ENCODE peak calls at places on chromosomes 11 and 22, in five cellular contexts. F is psoas muscle; I is CD4-positive, alpha-beta T cell; X is RWPE1; M is fibroblast of pulmonary artery. U is an unnamed sample.

GRCh38 chr11:10526974-10527918 is 13.7 kb downstream of the RNF141 start:
- DNase-seq in F (no peak), I (no peak), X (peak; percentile 59), M (no peak), U (no peak)

GRCh38 chr22:38034278-38034882 is 22.8 kb upstream of the PICK1 start:
- DNase-seq in F (peak; percentile 79), I (no peak), X (peak; percentile 79), M (peak; percentile 93), U (no peak)

GRCh38 chr11:62603072-62603408 is 1.4 kb upstream of the MTA2 start:
- DNase-seq in F (no peak), I (no peak), X (no peak), M (no peak), U (no peak)

GRCh38 chr11:9357041-9357440 is 27.4 kb upstream of the IPO7 start:
- DNase-seq in F (no peak), I (no peak), X (no peak), M (no peak), U (no peak)

GRCh38 chr11:24585192-24585591 is 88.3 kb downstream of the LUZP2 start:
- DNase-seq in F (no peak), I (no peak), X (no peak), M (peak; percentile 23), U (no peak)

GRCh38 chr11:45702511-45702910 is 37.1 kb upstream of the CHST1 start:
- DNase-seq in F (no peak), I (no peak), X (no peak), M (no peak), U (no peak)

GRCh38 chr22:38313384-38313955 is 3.8 kb downstream of the CSNK1E start:
- DNase-seq in F (peak; percentile 88), I (no peak), X (peak; percentile 69), M (peak; percentile 91), U (no peak)

GRCh38 chr22:21762712-21763581 is 27.4 kb upstream of the YPEL1 start:
- DNase-seq in F (no peak), I (no peak), X (no peak), M (no peak), U (no peak)

GRCh38 chr22:43263645-43264514 is 76.9 kb upstream of the TTLL12 start:
- DNase-seq in F (peak; percentile 64), I (peak; percentile 78), X (peak; percentile 59), M (peak; percentile 91), U (no peak)

GRCh38 chr22:18145676-18146388 is 4.1 kb upstream of the USP18 start:
- DNase-seq in F (no peak), I (no peak), X (no peak), M (no peak), U (no peak)

GRCh38 chr11:115869780-115870431 is 365.7 kb upstream of the CADM1 start:
- DNase-seq in F (no peak), I (no peak), X (no peak), M (peak; percentile 3), U (no peak)
- TF ChIP-seq CTCF in F (peak; percentile 8), I (no peak), X (no peak), M (peak; percentile 13), U (peak; percentile 40)

GRCh38 chr11:71425409-71425808 is 22.8 kb downstream of the DHCR7 start:
- DNase-seq in F (no peak), I (no peak), X (no peak), M (no peak), U (no peak)
- TF ChIP-seq CTCF in F (no peak), I (no peak), X (no peak), M (no peak), U (no peak)

GRCh38 chr11:119207607-119208006 is 1.5 kb downstream of the CBL start:
- DNase-seq in F (no peak), I (no peak), X (no peak), M (no peak), U (no peak)

GRCh38 chr11:119206512-119207299 is 567 bp downstream of the CBL start:
- DNase-seq in F (peak; percentile 72), I (peak; percentile 51), X (peak; percentile 34), M (no peak), U (no peak)

GRCh38 chr11:119205080-119205479 is 1.1 kb upstream of the CBL start:
- DNase-seq in F (no peak), I (no peak), X (no peak), M (no peak), U (no peak)

GRCh38 chr11:119207300-119207570 is 1.1 kb downstream of the CBL start:
- DNase-seq in F (no peak), I (no peak), X (no peak), M (peak; percentile 16), U (no peak)

GRCh38 chr11:119205574-119206511 is at the start of gene CBL:
- DNase-seq in F (peak; percentile 97), I (peak; percentile 99), X (peak; percentile 95), M (peak; percentile 89), U (peak; percentile 96)
- TF ChIP-seq CTCF in F (peak; percentile 79), I (peak; percentile 80), X (peak; percentile 92), M (peak; percentile 73), U (peak; percentile 71)

DNA sequence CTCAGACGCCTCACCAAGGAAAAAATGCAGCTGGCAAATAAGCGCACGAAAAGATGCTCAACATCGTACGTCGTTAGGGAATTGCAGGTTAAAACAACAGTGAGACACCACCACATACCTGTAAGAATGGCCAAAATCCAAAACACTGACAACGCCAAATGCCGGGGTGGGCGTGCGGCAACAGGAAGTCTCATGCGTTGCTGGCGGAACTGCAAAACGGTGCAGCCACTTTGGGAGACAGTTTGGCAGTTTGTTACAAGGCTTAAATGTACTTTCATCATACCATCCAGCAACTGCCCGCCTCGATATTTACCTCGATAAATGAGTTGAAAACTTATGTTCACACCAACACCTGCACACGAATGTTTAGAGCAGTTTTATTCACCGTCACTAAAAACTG is 7.5 kb upstream of the CTSD start:
- DNase-seq in F (peak; percentile 44), I (no peak), X (no peak), M (no peak), U (no peak)
- TF ChIP-seq CTCF in F (no peak), I (no peak), X (no peak), M (no peak), U (no peak)

GRCh38 chr11:14259186-14259784 is 99.7 kb downstream of the RRAS2 start:
- DNase-seq in F (no peak), I (no peak), X (no peak), M (no peak), U (no peak)
- TF ChIP-seq CTCF in F (no peak), I (no peak), X (no peak), M (no peak), U (no peak)

DNA sequence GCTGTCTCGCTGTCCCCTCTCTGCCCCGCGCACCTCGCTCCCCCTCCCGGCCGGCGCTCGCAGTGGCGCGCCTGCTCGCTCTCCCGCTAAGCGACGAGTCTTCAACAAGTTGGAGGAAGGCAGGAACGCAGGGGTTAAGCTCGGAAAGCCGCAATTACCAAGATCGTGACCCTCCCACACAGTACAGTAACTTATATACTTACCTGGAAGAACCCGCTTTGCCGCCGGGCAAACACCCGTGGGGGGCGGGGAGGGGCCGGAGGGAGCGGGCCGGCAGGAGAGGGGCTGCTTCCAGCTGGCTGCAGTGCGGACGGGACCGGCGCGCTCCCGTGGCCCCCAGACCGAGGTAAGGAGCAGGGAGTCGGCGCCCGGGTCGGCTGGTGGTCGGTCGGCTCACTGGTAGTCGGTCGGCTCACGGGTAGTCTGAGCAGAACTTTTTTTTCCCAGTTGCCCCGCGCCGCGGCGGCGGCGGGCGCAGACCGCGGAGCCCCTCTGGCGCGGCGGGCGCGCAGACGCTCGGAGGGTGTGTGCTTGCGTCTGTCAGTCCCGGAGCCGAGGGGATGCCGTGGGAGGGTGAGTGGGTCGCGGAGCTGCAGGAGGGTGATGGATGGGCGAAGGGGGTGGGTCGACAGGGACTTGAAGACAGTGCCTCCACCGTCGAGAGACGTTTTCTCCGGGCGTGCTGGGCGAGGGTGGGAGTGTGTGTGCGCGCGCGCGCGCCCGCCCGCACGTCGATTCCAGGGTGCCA is 101.2 kb upstream of the HSD17B12 start:
- DNase-seq in F (no peak), I (no peak), X (peak; percentile 30), M (peak; percentile 28), U (no peak)
- TF ChIP-seq CTCF in F (peak; percentile 31), I (no peak), X (peak; percentile 34), M (peak; percentile 35), U (no peak)

GRCh38 chr11:129947474-129947873 is 52.1 kb upstream of the NFRKB start:
- DNase-seq in F (no peak), I (no peak), X (no peak), M (no peak), U (no peak)
- TF ChIP-seq CTCF in F (no peak), I (no peak), X (no peak), M (no peak), U (no peak)

GRCh38 chr22:27987557-27987956 is 68.5 kb upstream of the PITPNB start:
- DNase-seq in F (no peak), I (no peak), X (no peak), M (peak; percentile 38), U (no peak)
- TF ChIP-seq CTCF in F (no peak), I (no peak), X (no peak), M (no peak), U (no peak)

GRCh38 chr22:39462443-39463147 is 5.8 kb downstream of the MGAT3 start:
- DNase-seq in F (no peak), I (no peak), X (no peak), M (no peak), U (no peak)
- TF ChIP-seq CTCF in F (peak; percentile 18), I (no peak), X (no peak), M (peak; percentile 6), U (no peak)

DNA sequence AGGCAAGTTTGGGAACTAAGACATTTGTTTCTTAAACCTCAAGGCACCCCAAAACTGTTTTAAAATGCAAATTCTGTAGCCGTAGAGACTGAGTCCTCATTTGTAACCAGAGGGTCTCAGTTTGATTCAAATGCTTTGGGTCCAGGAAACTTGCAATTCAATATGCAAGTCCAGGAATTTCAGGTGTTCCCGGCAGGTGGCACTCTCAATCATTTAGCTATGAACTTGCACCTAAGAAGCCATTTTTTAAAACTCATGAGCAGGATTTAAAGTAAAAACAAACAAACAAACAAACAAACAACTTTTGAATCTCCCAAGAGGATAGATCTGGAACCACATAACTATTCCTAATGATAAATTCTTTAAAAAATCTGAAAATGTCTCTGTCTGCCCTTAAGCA is 8.7 kb upstream of the ABTB2 start:
- DNase-seq in F (no peak), I (no peak), X (no peak), M (peak; percentile 53), U (no peak)
- TF ChIP-seq CTCF in F (peak; percentile 27), I (no peak), X (no peak), M (no peak), U (peak; percentile 50)

U was measured in D721Med.